ENCODE peak calls at places on chromosome 4, in eight cellular contexts. T is thoracic aorta; N is cardiac muscle cell; H is adrenal gland; W is RWPE2; S is pancreas; D is kidney epithelial cell; L is CD8-positive, alpha-beta T cell. U is an unnamed sample.

GRCh38 chr4:120921456-120922389 is 803 bp downstream of the PRDM5 start:
- DNase-seq in T (no peak), N (peak), H (peak), W (no peak), S (peak), D (no peak), L (peak), U (peak)

GRCh38 chr4:89939994-89940393 is 45.3 kb downstream of the MMRN1 start:
- DNase-seq in T (no peak), N (no peak), H (peak), W (no peak), S (no peak), D (no peak), L (no peak), U (no peak)

GRCh38 chr4:159193256-159193655 is 90.4 kb downstream of the RAPGEF2 start:
- DNase-seq in T (no peak), N (no peak), H (no peak), W (no peak), S (no peak), D (no peak), L (no peak), U (no peak)

GRCh38 chr4:109655396-109655795 is 47.8 kb downstream of the CASP6 start:
- DNase-seq in T (no peak), N (no peak), H (no peak), W (no peak), S (no peak), D (no peak), L (no peak), U (no peak)

GRCh38 chr4:67152976-67153375 is 392.3 kb downstream of the CENPC start:
- DNase-seq in T (no peak), N (no peak), H (no peak), W (no peak), S (no peak), D (no peak), L (no peak), U (no peak)

GRCh38 chr4:156660470-156660869 is 311.1 kb downstream of the PDGFC start:
- DNase-seq in T (no peak), N (no peak), H (no peak), W (no peak), S (no peak), D (no peak), L (no peak), U (no peak)

GRCh38 chr4:177632481-177632880 is 190.2 kb upstream of the AGA start:
- DNase-seq in T (no peak), N (no peak), H (no peak), W (no peak), S (no peak), D (peak), L (no peak), U (no peak)

GRCh38 chr4:25441519-25442117 is 64.6 kb downstream of the ANAPC4 start:
- DNase-seq in T (no peak), N (peak), H (peak), W (no peak), S (peak), D (peak), L (no peak), U (no peak)

GRCh38 chr4:52555356-52555716 is 103.8 kb downstream of the USP46 start:
- DNase-seq in T (no peak), N (no peak), H (no peak), W (no peak), S (no peak), D (no peak), L (no peak), U (no peak)

GRCh38 chr4:34932591-34932990 is 1311.7 kb downstream of the ARAP2 start:
- DNase-seq in T (no peak), N (no peak), H (no peak), W (no peak), S (no peak), D (no peak), L (no peak), U (no peak)

GRCh38 chr4:8915201-8916200 is 43.9 kb upstream of the HMX1 start:
- DNase-seq in T (no peak), N (no peak), H (no peak), W (no peak), S (no peak), D (no peak), L (no peak), U (no peak)

GRCh38 chr4:168164915-168165548 is 72.7 kb downstream of the ANXA10 start:
- DNase-seq in T (no peak), N (no peak), H (no peak), W (no peak), S (no peak), D (no peak), L (no peak), U (no peak)

GRCh38 chr4:159698336-159698735 is 595.5 kb downstream of the RAPGEF2 start:
- DNase-seq in T (no peak), N (no peak), H (no peak), W (no peak), S (no peak), D (no peak), L (no peak), U (no peak)

GRCh38 chr4:74449571-74450297 is 4.8 kb downstream of the AREG start:
- DNase-seq in T (no peak), N (no peak), H (no peak), W (no peak), S (no peak), D (no peak), L (no peak), U (no peak)

GRCh38 chr4:98653006-98653405 is 5.4 kb downstream of the TSPAN5 start:
- DNase-seq in T (no peak), N (no peak), H (no peak), W (peak), S (no peak), D (no peak), L (no peak), U (no peak)

GRCh38 chr4:85769009-85769408 is 294.1 kb downstream of the ARHGAP24 start:
- DNase-seq in T (no peak), N (no peak), H (no peak), W (no peak), S (no peak), D (no peak), L (no peak), U (no peak)

GRCh38 chr4:2804449-2804972 is 11.6 kb downstream of the SH3BP2 start:
- DNase-seq in T (no peak), N (no peak), H (no peak), W (peak), S (peak), D (no peak), L (no peak), U (no peak)

GRCh38 chr4:174086829-174087799 is 196.4 kb downstream of the FBXO8 start:
- DNase-seq in T (no peak), N (no peak), H (no peak), W (no peak), S (no peak), D (no peak), L (no peak), U (no peak)

GRCh38 chr4:4869380-4869723 is 9.9 kb downstream of the MSX1 start:
- DNase-seq in T (no peak), N (no peak), H (no peak), W (peak), S (no peak), D (no peak), L (no peak), U (no peak)

GRCh38 chr4:4870493-4871266 is 11.2 kb downstream of the MSX1 start:
- DNase-seq in T (no peak), N (no peak), H (no peak), W (no peak), S (no peak), D (no peak), L (no peak), U (no peak)

GRCh38 chr4:4871267-4872147 is 12.0 kb downstream of the MSX1 start:
- DNase-seq in T (no peak), N (no peak), H (no peak), W (no peak), S (no peak), D (no peak), L (no peak), U (no peak)

GRCh38 chr4:4868506-4869379 is 9.3 kb downstream of the MSX1 start:
- DNase-seq in T (no peak), N (no peak), H (no peak), W (no peak), S (no peak), D (no peak), L (no peak), U (no peak)

DNA sequence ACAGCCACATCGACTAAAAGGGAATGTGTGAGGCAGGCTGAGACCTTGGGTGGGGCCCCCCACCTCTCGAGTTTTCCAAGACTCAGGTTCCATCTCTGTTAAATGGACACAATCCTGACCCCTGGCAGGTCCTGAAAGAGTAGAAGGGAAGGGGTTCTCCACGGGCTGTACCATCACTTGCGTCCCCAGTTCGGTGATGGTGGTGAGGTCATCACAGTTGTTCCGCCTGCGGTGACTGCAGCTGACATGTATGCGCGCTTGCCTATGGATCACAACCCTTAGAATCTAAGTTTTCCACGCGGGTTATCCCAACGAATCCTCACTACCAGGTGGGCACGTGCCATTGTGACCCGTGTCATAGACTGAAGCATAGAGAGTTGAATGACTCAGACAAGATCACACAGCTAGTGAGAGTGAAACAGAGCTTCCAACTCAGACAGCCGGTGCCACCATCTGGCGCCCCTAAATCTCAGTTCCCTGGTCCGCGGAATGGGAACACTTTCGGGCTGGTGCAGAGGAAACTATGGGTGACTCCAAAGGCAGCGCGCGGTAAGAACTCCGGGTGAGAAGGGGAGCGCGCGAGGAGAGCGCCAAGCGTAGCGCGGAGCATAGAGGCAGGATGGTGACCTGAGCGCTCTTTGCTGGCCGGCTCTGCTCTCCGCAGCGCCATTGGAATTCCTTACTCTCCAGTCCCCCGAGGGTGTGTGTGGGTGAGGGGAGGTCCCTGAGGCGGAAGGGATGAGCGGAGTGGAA is 10.4 kb downstream of the MSX1 start:
- DNase-seq in T (no peak), N (peak), H (no peak), W (peak), S (no peak), D (no peak), L (no peak), U (no peak)
- H3K4me3 ChIP-seq in T (no peak), N (no peak), H (no peak), W (no peak), S (no peak), D (no peak), L (no peak), U (peak)

DNA sequence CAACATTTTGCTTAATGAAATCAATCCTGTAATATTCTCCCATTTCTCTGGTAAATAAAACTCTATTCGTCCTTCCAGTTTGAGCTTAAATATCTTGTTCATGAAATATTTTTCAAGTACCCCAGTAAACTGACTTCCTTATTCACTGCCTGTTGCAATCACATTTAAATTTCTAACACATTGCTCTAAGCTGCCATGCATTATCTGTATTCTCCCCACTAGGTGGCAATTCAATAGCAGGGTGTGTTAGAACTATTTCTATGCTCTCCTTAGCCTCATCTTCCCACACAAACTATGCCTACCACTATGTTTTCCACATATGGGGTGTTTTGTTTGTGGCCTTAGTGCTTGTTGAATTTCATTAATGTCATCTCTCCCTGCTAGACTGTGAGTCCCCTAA is 377.1 kb upstream of the HS3ST1 start:
- DNase-seq in T (no peak), N (peak), H (no peak), W (no peak), S (no peak), D (no peak), L (no peak), U (no peak)
- TF ChIP-seq CTCF in T (peak), N (peak), H (peak), W (peak), S (peak), D (peak), L (no peak), U (peak)

DNA sequence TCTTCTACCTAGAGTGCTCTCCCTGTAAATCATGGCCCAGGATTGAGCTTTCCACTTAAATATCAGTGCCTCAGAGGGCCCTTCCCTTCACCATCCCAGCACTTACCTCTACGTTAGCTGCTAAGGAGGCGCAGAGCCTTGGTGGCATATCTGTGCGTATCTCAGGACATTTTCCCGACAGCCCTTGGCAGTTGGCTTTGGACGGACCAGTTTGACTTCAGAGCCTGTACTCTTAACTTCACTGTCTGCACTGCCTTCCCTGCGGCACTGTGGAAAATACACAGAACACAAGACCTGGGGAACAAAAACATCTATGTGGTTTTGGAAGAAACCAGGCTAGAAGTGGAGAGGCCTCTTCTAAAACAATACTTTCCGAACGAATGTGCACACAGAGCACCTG is 2.4 kb downstream of the TADA2B start:
- DNase-seq in T (no peak), N (no peak), H (no peak), W (no peak), S (no peak), D (no peak), L (no peak), U (no peak)
- H3K4me3 ChIP-seq in T (peak), N (no peak), H (no peak), W (no peak), S (no peak), D (no peak), L (no peak), U (peak)

DNA sequence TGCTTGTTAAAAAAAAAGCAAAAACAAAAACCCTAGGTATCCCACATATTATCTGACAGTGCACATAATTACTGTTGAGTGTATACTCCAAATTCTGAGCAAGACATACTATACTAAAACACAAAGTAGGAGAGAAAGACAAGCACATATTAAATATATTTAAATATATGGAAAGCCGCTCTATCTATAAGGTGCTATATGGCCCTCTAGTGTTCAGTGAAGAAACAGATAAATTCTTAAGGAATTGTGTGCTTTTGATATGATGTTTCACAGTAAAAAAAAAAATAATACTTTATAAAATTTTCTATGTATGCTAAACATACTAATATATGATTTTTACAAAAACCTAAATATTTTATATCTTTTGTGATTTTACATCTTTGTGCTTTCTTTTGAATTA is 137.8 kb downstream of the FBXW7 start:
- DNase-seq in T (no peak), N (peak), H (no peak), W (no peak), S (no peak), D (no peak), L (no peak), U (no peak)
- TF ChIP-seq CTCF in T (no peak), N (peak), H (no peak), W (peak), S (no peak), D (peak), L (peak), U (no peak)

DNA sequence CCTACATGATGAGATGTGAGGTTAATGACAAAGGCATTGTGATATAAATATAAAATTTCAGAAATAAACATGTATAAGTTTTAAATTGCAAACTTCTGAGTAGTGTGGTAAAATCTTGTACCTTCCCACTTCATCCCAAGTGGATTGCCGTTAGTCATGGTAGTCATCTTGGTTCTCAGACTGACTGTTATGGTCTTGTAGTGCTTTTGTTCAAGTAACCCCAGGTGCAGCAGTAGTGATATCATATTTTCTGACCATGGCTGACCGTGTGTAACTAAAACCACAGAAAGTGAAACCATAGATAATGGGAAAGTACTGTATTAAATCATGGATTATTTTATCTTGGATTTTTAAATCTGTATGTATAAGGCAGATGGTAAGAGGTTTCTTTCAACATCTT is 74.8 kb upstream of the SLIT2 start:
- DNase-seq in T (no peak), N (no peak), H (no peak), W (no peak), S (no peak), D (no peak), L (no peak), U (no peak)
- H3K4me3 ChIP-seq in T (no peak), N (no peak), H (no peak), W (no peak), S (no peak), D (no peak), L (no peak), U (no peak)

GRCh38 chr4:106691749-106692148 is 323.2 kb upstream of the GIMD1 start:
- DNase-seq in T (no peak), N (no peak), H (no peak), W (no peak), S (no peak), D (no peak), L (no peak), U (no peak)
- TF ChIP-seq CTCF in T (no peak), N (peak), H (no peak), W (no peak), S (no peak), D (no peak), L (no peak), U (no peak)

DNA sequence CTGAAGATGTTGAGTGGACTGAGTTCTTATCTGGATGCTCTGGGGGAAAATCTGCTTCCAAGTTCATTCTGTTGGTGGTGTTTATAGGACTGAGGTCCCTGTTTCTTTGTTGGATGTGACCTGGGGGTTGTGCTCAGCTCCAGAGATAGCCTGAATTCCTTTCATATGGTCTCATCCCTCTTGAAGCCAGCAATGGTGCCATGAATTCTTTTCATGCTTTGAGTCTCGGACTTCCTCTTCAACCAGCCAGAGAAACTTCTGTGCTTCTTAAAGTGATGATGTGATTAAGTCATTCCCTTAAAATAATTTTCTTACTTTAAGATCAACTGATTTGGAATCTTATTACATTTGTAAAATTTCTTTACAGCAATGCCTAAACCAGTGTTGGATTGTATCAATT is 233.8 kb upstream of the UGT8 start:
- DNase-seq in T (no peak), N (no peak), H (no peak), W (no peak), S (no peak), D (peak), L (no peak), U (no peak)
- H3K4me3 ChIP-seq in T (no peak), N (no peak), H (no peak), W (no peak), S (no peak), D (no peak), L (no peak), U (no peak)

DNA sequence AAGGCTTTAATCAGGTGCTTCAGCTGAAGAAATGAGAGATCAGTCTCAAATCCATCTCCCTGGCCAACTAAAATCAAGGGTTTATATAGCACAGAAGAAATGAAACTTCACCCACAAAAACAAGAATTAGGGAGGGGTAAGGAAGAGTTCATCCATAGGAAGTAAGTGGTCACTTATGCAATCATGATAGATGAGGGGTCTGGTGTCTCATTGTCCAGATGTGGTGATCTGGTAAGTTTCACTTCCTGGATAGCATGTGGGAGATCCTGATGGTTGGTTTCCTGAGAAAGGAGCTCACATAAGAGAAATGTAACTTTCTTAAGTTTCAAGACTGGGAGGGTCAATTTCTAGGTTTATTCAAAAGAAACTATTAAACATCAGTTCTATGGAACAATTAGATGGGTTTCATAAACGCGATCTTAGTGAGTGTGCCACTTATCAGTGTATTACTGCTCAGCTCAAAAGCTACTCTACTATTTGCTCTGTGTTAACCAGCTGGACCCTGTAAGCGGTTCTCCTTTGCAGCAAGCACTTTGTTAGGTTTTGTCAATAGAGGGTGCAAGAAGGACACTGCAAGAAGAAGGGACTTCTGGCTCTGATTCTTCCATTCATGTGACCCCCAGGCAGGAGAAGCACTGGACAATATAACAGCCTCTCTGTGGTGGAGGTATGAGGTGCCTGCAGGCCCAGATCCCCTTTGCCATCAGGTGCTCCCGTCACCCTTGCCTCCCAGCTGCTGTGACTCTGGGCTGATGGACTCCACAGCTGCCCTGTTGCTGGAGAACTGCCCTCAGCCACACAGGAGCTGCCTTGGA is 35.4 kb upstream of the HPSE start:
- DNase-seq in T (no peak), N (no peak), H (no peak), W (no peak), S (no peak), D (no peak), L (no peak), U (no peak)
- TF ChIP-seq CTCF in T (no peak), N (no peak), H (no peak), W (no peak), S (no peak), D (no peak), L (no peak), U (no peak)

GRCh38 chr4:53763813-53764597 is 172.7 kb upstream of the LNX1 start:
- DNase-seq in T (no peak), N (no peak), H (no peak), W (no peak), S (no peak), D (no peak), L (no peak), U (no peak)

GRCh38 chr4:53767503-53767902 is 176.2 kb upstream of the LNX1 start:
- DNase-seq in T (no peak), N (no peak), H (no peak), W (no peak), S (no peak), D (no peak), L (no peak), U (no peak)

GRCh38 chr4:53764761-53765490 is 173.6 kb upstream of the LNX1 start:
- DNase-seq in T (no peak), N (no peak), H (no peak), W (no peak), S (no peak), D (no peak), L (no peak), U (no peak)
- H3K4me3 ChIP-seq in T (no peak), N (no peak), H (no peak), W (no peak), S (no peak), D (no peak), L (no peak), U (no peak)